ENCODE peak calls at places on chromosomes 5 and 9, in eight cellular contexts. One of them, this sample, is unnamed.

GRCh38 chr9:18623201-18623600 is 149.2 kb downstream of the ADAMTSL1 start:
- DNase-seq in H1: no peak
- DNase-seq in esophagus squamous epithelium: no peak
- DNase-seq in osteocyte: no peak
- DNase-seq in adrenal gland: no peak
- DNase-seq in cardiac fibroblast: peak; percentile 26
- DNase-seq in fibroblast of mammary gland: no peak
- DNase-seq in BE2C: no peak
- DNase-seq in this sample: no peak

GRCh38 chr5:37850128-37850865 is 10.5 kb upstream of the GDNF start:
- DNase-seq in H1: no peak
- DNase-seq in esophagus squamous epithelium: no peak
- DNase-seq in osteocyte: no peak
- DNase-seq in adrenal gland: no peak
- DNase-seq in cardiac fibroblast: peak; percentile 13
- DNase-seq in fibroblast of mammary gland: peak; percentile 94
- DNase-seq in BE2C: no peak
- DNase-seq in this sample: peak; percentile 49

GRCh38 chr5:74641014-74641777 is 668 bp upstream of the ENC1 start:
- DNase-seq in H1: no peak
- DNase-seq in esophagus squamous epithelium: peak; percentile 13
- DNase-seq in osteocyte: peak; percentile 88
- DNase-seq in adrenal gland: peak; percentile 60
- DNase-seq in cardiac fibroblast: peak; percentile 74
- DNase-seq in fibroblast of mammary gland: peak; percentile 73
- DNase-seq in BE2C: peak; percentile 87
- DNase-seq in this sample: peak; percentile 84

GRCh38 chr9:113632776-113633590 is 169.5 kb downstream of the RGS3 start:
- DNase-seq in H1: no peak
- DNase-seq in esophagus squamous epithelium: no peak
- DNase-seq in osteocyte: no peak
- DNase-seq in adrenal gland: peak; percentile 10
- DNase-seq in cardiac fibroblast: no peak
- DNase-seq in fibroblast of mammary gland: peak; percentile 56
- DNase-seq in BE2C: no peak
- DNase-seq in this sample: no peak

GRCh38 chr5:179207920-179208705 is 137.1 kb downstream of the ADAMTS2 start:
- DNase-seq in H1: no peak
- DNase-seq in esophagus squamous epithelium: no peak
- DNase-seq in osteocyte: no peak
- DNase-seq in adrenal gland: no peak
- DNase-seq in cardiac fibroblast: no peak
- DNase-seq in fibroblast of mammary gland: no peak
- DNase-seq in BE2C: no peak
- DNase-seq in this sample: no peak

GRCh38 chr5:62475072-62475471 is 62.5 kb downstream of the IPO11 start:
- DNase-seq in H1: no peak
- DNase-seq in esophagus squamous epithelium: no peak
- DNase-seq in osteocyte: no peak
- DNase-seq in adrenal gland: no peak
- DNase-seq in cardiac fibroblast: peak; percentile 72
- DNase-seq in fibroblast of mammary gland: peak; percentile 82
- DNase-seq in BE2C: no peak
- DNase-seq in this sample: peak; percentile 84

GRCh38 chr5:146620663-146621051 is 104.7 kb upstream of the GPR151 start:
- DNase-seq in H1: peak; percentile 3
- DNase-seq in esophagus squamous epithelium: no peak
- DNase-seq in osteocyte: no peak
- DNase-seq in adrenal gland: no peak
- DNase-seq in cardiac fibroblast: no peak
- DNase-seq in fibroblast of mammary gland: no peak
- DNase-seq in BE2C: no peak
- DNase-seq in this sample: no peak

GRCh38 chr9:120625222-120625621 is 45.3 kb upstream of the CDK5RAP2 start:
- DNase-seq in H1: no peak
- DNase-seq in esophagus squamous epithelium: no peak
- DNase-seq in osteocyte: no peak
- DNase-seq in adrenal gland: no peak
- DNase-seq in cardiac fibroblast: peak; percentile 36
- DNase-seq in fibroblast of mammary gland: peak; percentile 56
- DNase-seq in BE2C: no peak
- DNase-seq in this sample: no peak

GRCh38 chr5:180154821-180155220 is 54.2 kb downstream of the RASGEF1C start:
- DNase-seq in H1: no peak
- DNase-seq in esophagus squamous epithelium: no peak
- DNase-seq in osteocyte: peak; percentile 76
- DNase-seq in adrenal gland: no peak
- DNase-seq in cardiac fibroblast: no peak
- DNase-seq in fibroblast of mammary gland: no peak
- DNase-seq in BE2C: no peak
- DNase-seq in this sample: no peak

GRCh38 chr5:156094001-156094400 is 233.0 kb upstream of the SGCD start:
- DNase-seq in H1: peak; percentile 10
- DNase-seq in esophagus squamous epithelium: no peak
- DNase-seq in osteocyte: no peak
- DNase-seq in adrenal gland: no peak
- DNase-seq in cardiac fibroblast: no peak
- DNase-seq in fibroblast of mammary gland: no peak
- DNase-seq in BE2C: no peak
- DNase-seq in this sample: no peak

GRCh38 chr5:82257247-82257646 is 20.9 kb downstream of the RPS23 start:
- DNase-seq in H1: no peak
- DNase-seq in esophagus squamous epithelium: no peak
- DNase-seq in osteocyte: no peak
- DNase-seq in adrenal gland: no peak
- DNase-seq in cardiac fibroblast: no peak
- DNase-seq in fibroblast of mammary gland: no peak
- DNase-seq in BE2C: no peak
- DNase-seq in this sample: no peak

GRCh38 chr5:53321721-53322120 is 158.7 kb upstream of the FST start:
- DNase-seq in H1: no peak
- DNase-seq in esophagus squamous epithelium: no peak
- DNase-seq in osteocyte: no peak
- DNase-seq in adrenal gland: no peak
- DNase-seq in cardiac fibroblast: no peak
- DNase-seq in fibroblast of mammary gland: no peak
- DNase-seq in BE2C: no peak
- DNase-seq in this sample: no peak

GRCh38 chr5:53321073-53321472 is 159.4 kb upstream of the FST start:
- DNase-seq in H1: no peak
- DNase-seq in esophagus squamous epithelium: no peak
- DNase-seq in osteocyte: no peak
- DNase-seq in adrenal gland: no peak
- DNase-seq in cardiac fibroblast: no peak
- DNase-seq in fibroblast of mammary gland: no peak
- DNase-seq in BE2C: no peak
- DNase-seq in this sample: peak; percentile 60

GRCh38 chr5:53322257-53322656 is 158.2 kb upstream of the FST start:
- DNase-seq in H1: no peak
- DNase-seq in esophagus squamous epithelium: no peak
- DNase-seq in osteocyte: no peak
- DNase-seq in adrenal gland: no peak
- DNase-seq in cardiac fibroblast: no peak
- DNase-seq in fibroblast of mammary gland: no peak
- DNase-seq in BE2C: no peak
- DNase-seq in this sample: peak; percentile 77

GRCh38 chr5:53319306-53319705 is 161.1 kb upstream of the FST start:
- DNase-seq in H1: no peak
- DNase-seq in esophagus squamous epithelium: no peak
- DNase-seq in osteocyte: no peak
- DNase-seq in adrenal gland: no peak
- DNase-seq in cardiac fibroblast: no peak
- DNase-seq in fibroblast of mammary gland: no peak
- DNase-seq in BE2C: no peak
- DNase-seq in this sample: peak; percentile 99

DNA sequence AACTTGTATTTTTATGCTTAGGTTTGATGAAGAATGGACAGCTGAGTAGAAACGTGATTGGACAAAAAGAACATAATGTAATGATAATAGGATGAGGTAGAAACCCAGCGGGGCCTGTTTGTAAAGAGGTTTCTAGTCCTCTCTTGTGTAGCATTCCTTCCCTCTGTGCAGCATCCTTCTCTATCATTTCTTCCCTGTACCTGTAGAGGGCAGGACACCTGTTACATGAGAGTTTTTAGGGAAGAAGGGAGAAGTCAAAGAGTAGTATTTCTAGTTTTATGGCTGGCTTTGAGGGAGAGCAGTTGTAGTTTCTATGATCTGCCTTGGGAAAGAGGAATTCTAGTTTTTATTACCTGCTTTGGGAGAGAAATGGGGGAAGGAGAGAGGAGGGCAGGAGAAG is 162.1 kb upstream of the FST start:
- DNase-seq in H1: no peak
- DNase-seq in esophagus squamous epithelium: no peak
- DNase-seq in osteocyte: no peak
- DNase-seq in adrenal gland: no peak
- DNase-seq in cardiac fibroblast: no peak
- DNase-seq in fibroblast of mammary gland: no peak
- DNase-seq in BE2C: no peak
- DNase-seq in this sample: peak; percentile 49
- TF ChIP-seq CTCF in H1: peak; percentile 65
- TF ChIP-seq CTCF in esophagus squamous epithelium: no peak
- TF ChIP-seq CTCF in osteocyte: no peak
- TF ChIP-seq CTCF in adrenal gland: no peak
- TF ChIP-seq CTCF in cardiac fibroblast: peak; percentile 8
- TF ChIP-seq CTCF in fibroblast of mammary gland: no peak
- TF ChIP-seq CTCF in BE2C: no peak
- TF ChIP-seq CTCF in this sample: peak; percentile 35

GRCh38 chr5:170277953-170278352 is 19.6 kb downstream of the LCP2 start:
- DNase-seq in H1: no peak
- DNase-seq in esophagus squamous epithelium: no peak
- DNase-seq in osteocyte: no peak
- DNase-seq in adrenal gland: no peak
- DNase-seq in cardiac fibroblast: no peak
- DNase-seq in fibroblast of mammary gland: no peak
- DNase-seq in BE2C: no peak
- DNase-seq in this sample: no peak

GRCh38 chr5:170280090-170280493 is 17.5 kb downstream of the LCP2 start:
- DNase-seq in H1: no peak
- DNase-seq in esophagus squamous epithelium: no peak
- DNase-seq in osteocyte: no peak
- DNase-seq in adrenal gland: no peak
- DNase-seq in cardiac fibroblast: no peak
- DNase-seq in fibroblast of mammary gland: peak; percentile 29
- DNase-seq in BE2C: no peak
- DNase-seq in this sample: no peak

GRCh38 chr5:170273968-170274710 is 23.4 kb downstream of the LCP2 start:
- DNase-seq in H1: peak; percentile 38
- DNase-seq in esophagus squamous epithelium: no peak
- DNase-seq in osteocyte: no peak
- DNase-seq in adrenal gland: no peak
- DNase-seq in cardiac fibroblast: peak; percentile 12
- DNase-seq in fibroblast of mammary gland: no peak
- DNase-seq in BE2C: no peak
- DNase-seq in this sample: peak; percentile 13

GRCh38 chr5:170278611-170279500 is 18.7 kb downstream of the LCP2 start:
- DNase-seq in H1: no peak
- DNase-seq in esophagus squamous epithelium: peak; percentile 38
- DNase-seq in osteocyte: no peak
- DNase-seq in adrenal gland: peak; percentile 42
- DNase-seq in cardiac fibroblast: no peak
- DNase-seq in fibroblast of mammary gland: no peak
- DNase-seq in BE2C: no peak
- DNase-seq in this sample: no peak

DNA sequence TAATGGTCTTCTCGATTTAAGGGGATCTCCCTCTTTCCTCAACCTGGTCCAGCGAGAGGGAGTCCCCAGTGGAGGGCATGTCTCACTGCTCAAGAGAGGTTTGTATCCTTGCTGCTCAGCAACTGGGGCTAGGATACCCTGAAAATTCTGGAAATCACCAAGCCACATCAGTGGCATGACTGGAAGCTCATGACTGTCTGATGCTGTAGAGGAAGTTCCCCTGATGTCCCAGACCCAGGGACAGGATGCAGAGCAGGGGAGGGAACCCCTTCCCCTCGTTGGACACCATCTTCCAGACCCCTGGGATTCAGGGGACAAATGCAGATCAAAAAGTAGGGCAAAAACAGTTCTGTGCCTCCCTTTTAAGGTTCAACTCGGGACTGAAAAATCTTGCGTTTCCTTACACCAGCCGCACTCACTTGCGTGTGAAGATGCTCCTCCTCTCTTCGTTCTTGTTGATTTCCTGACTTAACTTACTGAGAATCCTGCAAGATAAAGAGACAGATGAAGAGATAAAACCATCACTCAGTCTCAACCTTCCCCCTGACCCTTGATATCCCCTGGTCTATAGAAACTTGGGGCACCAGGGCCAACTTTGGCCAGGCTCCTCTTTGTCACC is 22.1 kb downstream of the LCP2 start:
- DNase-seq in H1: no peak
- DNase-seq in esophagus squamous epithelium: no peak
- DNase-seq in osteocyte: no peak
- DNase-seq in adrenal gland: no peak
- DNase-seq in cardiac fibroblast: no peak
- DNase-seq in fibroblast of mammary gland: no peak
- DNase-seq in BE2C: no peak
- DNase-seq in this sample: no peak
- TF ChIP-seq CTCF in H1: no peak
- TF ChIP-seq CTCF in esophagus squamous epithelium: no peak
- TF ChIP-seq CTCF in osteocyte: no peak
- TF ChIP-seq CTCF in adrenal gland: no peak
- TF ChIP-seq CTCF in cardiac fibroblast: no peak
- TF ChIP-seq CTCF in fibroblast of mammary gland: no peak
- TF ChIP-seq CTCF in BE2C: no peak
- TF ChIP-seq CTCF in this sample: no peak

DNA sequence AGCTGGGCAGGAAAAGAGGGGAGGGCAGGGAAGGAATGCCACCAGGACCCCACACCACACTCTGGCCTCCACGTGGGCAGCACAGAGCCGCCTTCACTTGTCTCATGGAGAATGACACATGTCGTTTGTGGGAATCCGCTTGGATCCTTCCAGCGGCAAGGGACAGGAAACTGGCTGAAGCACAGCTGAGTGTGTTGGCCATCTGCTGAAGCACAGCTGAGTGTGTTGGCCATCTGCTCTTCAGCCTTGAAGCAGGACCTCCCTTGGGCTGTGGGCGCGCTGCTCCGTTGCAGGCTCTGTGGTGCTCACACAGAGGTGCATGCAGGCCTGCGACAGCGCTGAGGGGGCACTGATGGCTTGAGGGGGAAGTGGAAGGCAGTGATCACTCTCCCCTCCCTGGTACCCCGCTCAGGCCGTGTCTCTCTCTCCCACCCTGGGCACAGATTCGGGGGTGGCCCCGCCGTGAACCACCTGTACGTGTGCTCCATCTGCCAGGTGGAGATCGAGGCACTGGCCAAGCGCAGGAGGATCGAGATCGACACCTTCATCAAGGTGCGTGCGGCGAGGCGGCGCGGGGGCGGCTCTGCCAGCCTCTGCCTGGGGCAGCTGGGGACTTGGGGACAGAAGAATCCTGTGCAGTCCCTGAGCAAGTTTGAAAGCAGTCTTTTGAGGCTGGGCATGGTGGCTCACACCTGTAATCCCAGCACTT is 40.6 kb downstream of the USP20 start:
- DNase-seq in H1: no peak
- DNase-seq in esophagus squamous epithelium: no peak
- DNase-seq in osteocyte: no peak
- DNase-seq in adrenal gland: no peak
- DNase-seq in cardiac fibroblast: no peak
- DNase-seq in fibroblast of mammary gland: no peak
- DNase-seq in BE2C: peak; percentile 61
- DNase-seq in this sample: no peak
- TF ChIP-seq CTCF in H1: no peak
- TF ChIP-seq CTCF in esophagus squamous epithelium: no peak
- TF ChIP-seq CTCF in osteocyte: no peak
- TF ChIP-seq CTCF in adrenal gland: no peak
- TF ChIP-seq CTCF in cardiac fibroblast: no peak
- TF ChIP-seq CTCF in fibroblast of mammary gland: no peak
- TF ChIP-seq CTCF in BE2C: no peak
- TF ChIP-seq CTCF in this sample: no peak

GRCh38 chr5:149785341-149785740 is 55.2 kb downstream of the PPARGC1B start:
- DNase-seq in H1: no peak
- DNase-seq in esophagus squamous epithelium: no peak
- DNase-seq in osteocyte: no peak
- DNase-seq in adrenal gland: no peak
- DNase-seq in cardiac fibroblast: no peak
- DNase-seq in fibroblast of mammary gland: no peak
- DNase-seq in BE2C: no peak
- DNase-seq in this sample: no peak
- TF ChIP-seq CTCF in H1: no peak
- TF ChIP-seq CTCF in esophagus squamous epithelium: no peak
- TF ChIP-seq CTCF in osteocyte: no peak
- TF ChIP-seq CTCF in adrenal gland: no peak
- TF ChIP-seq CTCF in cardiac fibroblast: no peak
- TF ChIP-seq CTCF in fibroblast of mammary gland: no peak
- TF ChIP-seq CTCF in BE2C: no peak
- TF ChIP-seq CTCF in this sample: no peak